ENCODE peak calls at places on chromosomes 3 and 15, in six cellular contexts. R is lung, A is HFF-Myc, Y is tibial nerve, H is Caco-2, T is heart left ventricle. O is an unnamed sample.
A peak's percentile ranks its signal among the peaks of the same experiment; 100 is the strongest.

GRCh38 chr3:183895296-183895695 is 10.6 kb upstream of the PARL start:
- DNase-seq in R (no peak), A (no peak), Y (peak; percentile 26), T (no peak), H (peak; percentile 43), O (peak; percentile 61)

GRCh38 chr15:66948294-66948693 is 117.1 kb upstream of the SMAD3 start:
- DNase-seq in A (no peak), Y (no peak), R (no peak), H (no peak), T (no peak), O (peak; percentile 31)

GRCh38 chr15:42670441-42670840 is 66.5 kb downstream of the CDAN1 start:
- DNase-seq in R (no peak), Y (no peak), H (no peak), A (peak; percentile 16), T (no peak), O (no peak)

GRCh38 chr15:40333922-40334492 is 6.7 kb downstream of the CCDC9B start:
- DNase-seq in A (no peak), Y (peak; percentile 57), H (no peak), R (peak; percentile 62), T (peak; percentile 84), O (peak; percentile 77)

GRCh38 chr3:70854108-70854507 is 541.7 kb upstream of the MDFIC2 start:
- DNase-seq in A (no peak), T (no peak), Y (no peak), R (no peak), H (no peak), O (peak; percentile 36)

GRCh38 chr3:189841474-189842205 is 210.5 kb downstream of the TP63 start:
- DNase-seq in A (no peak), T (no peak), Y (no peak), R (no peak), H (peak; percentile 11), O (peak; percentile 63)

GRCh38 chr3:47782538-47783308 is 1.0 kb upstream of the SMARCC1 start:
- DNase-seq in R (no peak), H (no peak), Y (no peak), T (no peak), A (no peak), O (no peak)

GRCh38 chr3:46895761-46896160 is 18.2 kb downstream of the PTH1R start:
- DNase-seq in A (no peak), T (peak; percentile 12), R (no peak), Y (no peak), H (no peak), O (no peak)

GRCh38 chr3:151468284-151468917 is 7.5 kb upstream of the IGSF10 start:
- DNase-seq in T (no peak), A (peak; percentile 58), H (peak; percentile 78), R (peak; percentile 49), Y (peak; percentile 66), O (peak; percentile 68)

GRCh38 chr15:67024322-67024997 is 40.9 kb upstream of the SMAD3 start:
- DNase-seq in R (peak; percentile 79), H (peak; percentile 66), Y (peak; percentile 88), T (peak; percentile 80), A (peak; percentile 94), O (peak; percentile 95)

GRCh38 chr15:82297546-82297945 is 34.9 kb downstream of the SAXO2 start:
- DNase-seq in A (no peak), R (no peak), T (no peak), Y (no peak), H (no peak), O (no peak)

GRCh38 chr3:177591371-177591770 is 394.1 kb upstream of the TBL1XR1 start:
- DNase-seq in Y (peak; percentile 42), H (no peak), R (peak; percentile 44), A (no peak), T (peak; percentile 35), O (no peak)

GRCh38 chr3:134029256-134029733 is 430 bp downstream of the SLCO2A1 start:
- DNase-seq in T (no peak), R (no peak), A (no peak), H (no peak), Y (no peak), O (peak; percentile 38)

GRCh38 chr3:134600685-134601502 is 49.9 kb downstream of the KY start:
- DNase-seq in T (peak; percentile 54), H (peak; percentile 82), Y (peak; percentile 41), R (peak; percentile 69), A (peak; percentile 7), O (peak; percentile 79)

GRCh38 chr3:68893600-68894239 is 38.6 kb downstream of the TAFA4 start:
- DNase-seq in Y (peak; percentile 15), H (peak; percentile 10), A (peak; percentile 12), R (no peak), T (no peak), O (peak; percentile 51)

GRCh38 chr3:49673131-49673714 is 928 bp upstream of the APEH start:
- DNase-seq in T (peak; percentile 40), Y (no peak), R (no peak), A (no peak), H (peak; percentile 51), O (no peak)

GRCh38 chr15:34122771-34123183 is 20.9 kb downstream of the PGBD4 start:
- DNase-seq in R (no peak), A (peak; percentile 91), T (no peak), H (no peak), Y (no peak), O (peak; percentile 89)

GRCh38 chr3:41710646-41711388 is 251.1 kb downstream of the ULK4 start:
- DNase-seq in Y (no peak), H (no peak), T (no peak), R (no peak), A (peak; percentile 15), O (peak; percentile 92)

GRCh38 chr15:67474405-67475080 is 46.4 kb upstream of the C15orf61 start:
- DNase-seq in A (no peak), R (no peak), Y (no peak), T (no peak), H (no peak), O (no peak)

GRCh38 chr15:83210619-83211018 is 3.0 kb upstream of the HDGFL3 start:
- DNase-seq in H (no peak), R (no peak), A (no peak), Y (no peak), T (no peak), O (peak; percentile 43)

GRCh38 chr15:71455107-71455506 is 339.8 kb downstream of the THSD4 start:
- DNase-seq in A (no peak), H (no peak), R (no peak), Y (no peak), T (no peak), O (no peak)

GRCh38 chr3:46433841-46434240 is 26.8 kb downstream of the CCRL2 start:
- DNase-seq in R (no peak), A (no peak), Y (no peak), H (no peak), T (no peak), O (no peak)

GRCh38 chr3:169348981-169349942 is 314.2 kb downstream of the MECOM start:
- DNase-seq in H (no peak), A (no peak), R (peak; percentile 33), T (no peak), Y (no peak), O (peak; percentile 36)

GRCh38 chr3:74897006-74897405 is 282.5 kb upstream of the CNTN3 start:
- DNase-seq in A (no peak), T (no peak), Y (no peak), R (no peak), H (peak; percentile 3), O (no peak)

GRCh38 chr3:197333901-197334639 is 35.7 kb upstream of the DLG1 start:
- DNase-seq in T (no peak), A (no peak), R (peak; percentile 36), H (peak; percentile 65), Y (no peak), O (no peak)

DNA sequence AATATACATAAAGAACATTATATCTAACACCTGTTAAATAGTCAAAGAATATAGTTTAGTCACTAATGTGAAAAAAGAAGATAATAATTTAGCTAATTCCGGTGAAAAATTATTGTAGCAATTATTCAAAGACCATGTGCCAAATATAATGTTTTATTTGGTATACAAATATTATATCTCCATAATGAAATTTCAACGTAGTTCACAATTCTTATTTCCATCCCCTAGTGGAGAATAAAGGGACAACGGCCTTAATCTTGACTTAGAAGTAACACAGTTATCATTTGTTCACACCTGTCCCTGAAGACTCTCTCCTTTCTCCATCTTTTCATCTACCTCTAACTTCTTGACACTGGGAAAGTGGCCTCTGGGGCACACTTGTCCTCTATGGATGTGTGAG is 213.4 kb downstream of the ERC2 start:
- DNase-seq in Y (no peak), R (no peak), A (no peak), T (no peak), H (no peak), O (no peak)
- TF ChIP-seq CTCF in Y (no peak), R (no peak), A (peak; percentile 31), T (peak; percentile 12), H (peak; percentile 6), O (peak; percentile 50)

DNA sequence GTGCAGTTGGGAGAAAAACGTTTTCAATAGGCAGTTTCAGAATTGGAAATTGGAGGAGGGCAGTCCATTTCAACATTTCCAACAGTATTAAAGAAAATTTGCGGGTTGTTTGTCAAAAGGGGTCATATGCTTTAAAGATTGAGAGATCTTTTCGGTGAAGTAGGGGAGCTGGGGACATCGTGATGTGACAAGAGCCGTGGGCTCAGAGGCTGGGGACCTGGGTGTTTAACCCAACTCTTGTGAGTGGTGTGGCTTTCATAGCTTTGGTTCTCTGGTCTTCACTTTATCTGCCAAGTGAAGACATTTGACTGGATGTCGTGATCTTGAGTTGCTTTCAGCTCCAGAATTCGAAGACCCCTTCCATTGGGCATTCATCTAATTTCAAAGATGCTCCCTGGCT is 133.2 kb downstream of the PGPEP1L start:
- DNase-seq in R (no peak), A (no peak), H (no peak), T (no peak), Y (no peak), O (no peak)
- H3K4me3 ChIP-seq in R (no peak overlapping the region), A (peak overlapping the region; percentile 30), H (no peak overlapping the region), T (no peak overlapping the region), Y (no peak overlapping the region), O (no peak overlapping the region)

GRCh38 chr15:91268510-91268909 is 168.5 kb downstream of the SV2B start:
- DNase-seq in Y (no peak), R (no peak), H (peak; percentile 10), T (no peak), A (no peak), O (no peak)
- TF ChIP-seq CTCF in Y (no peak), R (no peak), H (no peak), T (no peak), A (peak; percentile 50), O (peak; percentile 41)

GRCh38 chr15:44158111-44158510 is 37.0 kb downstream of the FRMD5 start:
- DNase-seq in H (no peak), Y (no peak), T (no peak), R (no peak), A (no peak), O (no peak)

GRCh38 chr15:44153352-44153751 is 41.7 kb downstream of the FRMD5 start:
- DNase-seq in H (no peak), R (no peak), Y (no peak), T (no peak), A (no peak), O (no peak)

GRCh38 chr15:44159492-44159891 is 35.6 kb downstream of the FRMD5 start:
- DNase-seq in R (no peak), Y (no peak), T (no peak), A (no peak), H (peak; percentile 63), O (no peak)

GRCh38 chr15:44163370-44163769 is 31.7 kb downstream of the FRMD5 start:
- DNase-seq in A (no peak), R (no peak), H (no peak), T (no peak), Y (no peak), O (no peak)

DNA sequence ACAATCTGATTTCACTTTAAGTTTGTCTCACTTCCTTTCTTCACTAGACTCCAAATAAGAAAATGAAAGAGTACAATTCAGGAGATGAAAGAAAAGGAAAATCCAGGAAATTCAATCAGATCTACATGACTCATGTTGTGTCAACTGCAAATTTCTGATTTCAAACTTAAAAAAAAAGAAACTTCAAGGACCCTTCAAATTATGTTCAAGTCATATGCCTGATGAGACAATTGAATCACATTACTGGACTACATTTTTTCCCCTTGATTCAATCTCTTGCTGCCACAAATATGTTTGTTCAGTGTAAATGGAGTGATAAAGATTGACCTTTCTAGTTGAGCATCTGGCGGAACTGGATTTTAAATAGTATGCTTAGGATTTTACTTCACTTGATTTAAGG is 37.4 kb downstream of the FRMD5 start:
- DNase-seq in A (peak; percentile 50), H (peak; percentile 58), T (no peak), R (no peak), Y (no peak), O (peak; percentile 96)
- H3K4me3 ChIP-seq in A (no peak overlapping the region), H (no peak overlapping the region), T (no peak overlapping the region), R (no peak overlapping the region), Y (no peak overlapping the region), O (no peak overlapping the region)

O was measured in astrocyte of the spinal cord.